ENCODE peak calls at places on chromosomes 13 and 19, in seven cellular contexts. Q, Y, K, W, R, P and H are unnamed samples.

GRCh38 chr19:50319156-50319555 is 10.0 kb downstream of the KCNC3 start:
- DNase-seq in Q (no peak), Y (no peak), K (no peak), W (no peak), R (no peak), P (peak), H (no peak)

GRCh38 chr19:51372649-51373504 is at the start of gene NKG7:
- DNase-seq in Q (no peak), Y (no peak), K (no peak), W (peak), R (no peak), P (no peak), H (no peak)

GRCh38 chr13:106795847-106796246 is 227.9 kb upstream of the ARGLU1 start:
- DNase-seq in Q (no peak), Y (no peak), K (no peak), W (no peak), R (no peak), P (no peak), H (no peak)

GRCh38 chr13:63873936-63874335 is 2458.3 kb upstream of the PCDH20 start:
- DNase-seq in Q (no peak), Y (no peak), K (no peak), W (no peak), R (no peak), P (no peak), H (no peak)

GRCh38 chr19:6890938-6891337 is 3.6 kb downstream of the ADGRE1 start:
- DNase-seq in Q (no peak), Y (no peak), K (no peak), W (no peak), R (no peak), P (no peak), H (no peak)

GRCh38 chr13:61880576-61881283 is 465.1 kb upstream of the PCDH20 start:
- DNase-seq in Q (no peak), Y (no peak), K (peak), W (no peak), R (peak), P (no peak), H (peak)

GRCh38 chr19:40280608-40281221 is 4.4 kb downstream of the AKT2 start:
- DNase-seq in Q (no peak), Y (peak), K (peak), W (peak), R (no peak), P (no peak), H (no peak)

GRCh38 chr13:22915442-22916082 is 265.2 kb upstream of the SGCG start:
- DNase-seq in Q (no peak), Y (peak), K (peak), W (no peak), R (peak), P (peak), H (no peak)

GRCh38 chr13:51714663-51715168 is 89.2 kb downstream of the DHRS12 start:
- DNase-seq in Q (no peak), Y (no peak), K (no peak), W (no peak), R (peak), P (no peak), H (no peak)

GRCh38 chr13:66556306-66556705 is 673.8 kb downstream of the PCDH9 start:
- DNase-seq in Q (no peak), Y (no peak), K (no peak), W (no peak), R (peak), P (no peak), H (no peak)

GRCh38 chr13:114047358-114047881 is 73.5 kb upstream of the C13orf46 start:
- DNase-seq in Q (no peak), Y (no peak), K (peak), W (no peak), R (peak), P (peak), H (no peak)

GRCh38 chr19:18895038-18895827 is 725 bp downstream of the CERS1 start:
- DNase-seq in Q (no peak), Y (peak), K (peak), W (no peak), R (no peak), P (no peak), H (no peak)

GRCh38 chr13:30306762-30307193 is 573 bp downstream of the KATNAL1 start:
- DNase-seq in Q (peak), Y (peak), K (peak), W (peak), R (peak), P (peak), H (peak)

GRCh38 chr19:13037161-13037560 is 41.9 kb downstream of the NFIX start:
- DNase-seq in Q (no peak), Y (no peak), K (no peak), W (no peak), R (peak), P (no peak), H (peak)

GRCh38 chr19:39362682-39363657 is 20.7 kb downstream of the SAMD4B start:
- DNase-seq in Q (no peak), Y (peak), K (no peak), W (no peak), R (peak), P (no peak), H (no peak)

GRCh38 chr13:98847780-98848179 is 95.3 kb upstream of the SLC15A1 start:
- DNase-seq in Q (no peak), Y (no peak), K (peak), W (no peak), R (no peak), P (no peak), H (no peak)

GRCh38 chr19:48321622-48322591 is 3.4 kb upstream of the EMP3 start:
- DNase-seq in Q (peak), Y (peak), K (peak), W (peak), R (peak), P (peak), H (peak)

GRCh38 chr19:48319647-48320537 is 5.5 kb upstream of the EMP3 start:
- DNase-seq in Q (peak), Y (peak), K (peak), W (peak), R (peak), P (peak), H (peak)

GRCh38 chr19:48318286-48318987 is 6.9 kb upstream of the EMP3 start:
- DNase-seq in Q (no peak), Y (no peak), K (peak), W (peak), R (no peak), P (no peak), H (no peak)

GRCh38 chr19:48325265-48325910 is at the start of gene EMP3:
- DNase-seq in Q (peak), Y (peak), K (peak), W (peak), R (peak), P (peak), H (peak)

DNA sequence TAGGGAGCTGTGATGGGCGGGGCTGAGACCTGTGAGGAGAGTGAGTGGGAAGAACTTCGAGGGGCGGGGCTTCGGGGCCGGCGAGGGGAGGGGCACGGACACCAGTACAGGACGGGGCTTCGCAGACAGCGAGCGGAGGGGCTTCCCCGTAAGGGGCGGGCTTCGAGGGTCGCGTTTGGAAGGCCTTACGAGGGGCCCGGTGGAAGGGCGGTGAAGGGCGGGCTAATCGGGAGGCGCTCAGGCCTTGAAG is 4.1 kb upstream of the EMP3 start:
- DNase-seq in Q (peak), Y (peak), K (peak), W (peak), R (peak), P (peak), H (peak)
- TF ChIP-seq POLR2A in Q (no peak), Y (no peak), K (no peak), W (no peak), R (no peak), P (no peak), H (no peak)

DNA sequence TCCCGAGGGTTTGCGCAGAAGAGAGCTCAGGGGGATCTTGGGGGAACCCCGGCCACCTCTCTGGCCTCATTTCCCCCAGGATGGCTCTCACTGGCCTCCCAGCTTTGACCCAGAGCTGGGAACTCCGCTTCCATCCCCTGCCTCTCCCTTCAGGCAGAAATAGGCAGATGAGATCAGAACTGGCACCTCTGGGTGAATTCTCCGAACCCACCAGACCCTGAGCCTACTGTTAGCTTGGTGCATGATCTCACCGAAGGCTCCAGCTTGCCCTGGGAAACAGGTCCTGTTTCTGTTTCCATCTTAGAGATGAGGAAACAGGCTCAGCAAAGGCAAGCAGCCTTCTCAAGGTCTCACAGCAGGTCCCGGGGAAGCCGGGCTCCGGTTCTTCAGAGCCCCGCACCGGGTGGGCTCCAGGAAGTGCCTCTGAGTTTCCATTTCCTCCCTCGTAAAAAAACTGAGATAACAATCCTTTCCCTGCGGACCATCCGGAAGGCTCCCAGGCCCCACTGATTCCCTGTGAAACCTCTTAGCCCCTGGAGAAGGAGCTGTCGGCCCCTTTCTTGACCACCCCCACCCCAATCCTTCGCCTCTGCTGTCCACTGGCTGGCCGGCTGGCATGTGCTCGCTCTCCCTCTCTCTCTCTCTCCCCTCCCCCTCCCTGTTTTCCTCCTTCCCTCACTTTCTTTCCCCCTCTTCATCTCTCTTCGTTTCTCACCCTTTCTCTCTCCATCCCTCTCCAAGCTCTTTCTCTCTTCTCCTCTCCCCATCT is 2.1 kb downstream of the NECTIN2 start:
- DNase-seq in Q (no peak), Y (peak), K (peak), W (no peak), R (peak), P (peak), H (no peak)
- TF ChIP-seq POLR2A in Q (no peak), Y (no peak), K (no peak), W (no peak), R (peak), P (no peak), H (no peak)

DNA sequence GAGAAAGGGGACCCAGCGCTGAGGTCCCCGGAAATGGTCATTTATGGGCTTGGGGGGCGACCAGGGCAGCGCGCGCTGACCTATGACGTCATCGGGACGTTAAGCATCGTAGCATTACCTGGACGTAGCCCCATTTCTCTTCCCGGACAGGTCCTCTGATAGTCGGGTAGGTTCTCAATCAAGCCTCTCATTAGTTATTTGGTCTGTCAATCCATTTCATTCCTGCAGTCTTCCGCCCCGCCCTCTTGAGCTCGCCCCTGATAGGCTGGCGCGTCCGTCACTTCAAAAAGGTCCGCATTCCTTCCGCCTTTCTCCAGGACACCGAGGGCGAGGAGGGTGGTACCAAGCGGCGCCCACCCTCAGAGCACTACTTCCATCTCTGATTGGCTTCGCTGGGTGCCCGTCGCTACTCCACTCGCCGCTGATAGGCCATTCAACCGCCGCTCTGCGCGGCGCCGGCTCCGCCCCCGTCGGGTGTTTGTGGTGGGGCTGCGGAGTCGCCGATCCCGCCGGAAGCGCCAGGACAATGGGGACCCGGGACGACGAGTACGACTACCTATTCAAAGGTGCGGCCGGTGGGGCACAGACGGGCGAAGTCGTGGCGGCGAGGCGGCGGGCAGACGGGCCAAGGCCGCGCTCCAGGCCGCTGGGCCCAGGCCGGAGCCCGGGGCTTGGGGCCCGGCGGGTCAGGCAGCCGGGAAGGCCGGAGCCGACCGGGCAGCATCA is at the start of gene RAB11B:
- DNase-seq in Q (peak), Y (peak), K (peak), W (peak), R (peak), P (peak), H (peak)
- TF ChIP-seq POLR2A in Q (peak), Y (peak), K (peak), W (peak), R (peak), P (peak), H (peak)

GRCh38 chr13:31912641-31913401 is 118.8 kb upstream of the FRY start:
- DNase-seq in Q (no peak), Y (no peak), K (no peak), W (no peak), R (no peak), P (no peak), H (no peak)

GRCh38 chr13:31913459-31913858 is 118.1 kb upstream of the FRY start:
- DNase-seq in Q (no peak), Y (no peak), K (no peak), W (no peak), R (no peak), P (no peak), H (no peak)

GRCh38 chr13:31908696-31909386 is 122.7 kb upstream of the FRY start:
- DNase-seq in Q (no peak), Y (no peak), K (no peak), W (no peak), R (no peak), P (no peak), H (no peak)

GRCh38 chr13:31909889-31910551 is 121.6 kb upstream of the FRY start:
- DNase-seq in Q (no peak), Y (peak), K (peak), W (no peak), R (peak), P (no peak), H (peak)

GRCh38 chr13:31910633-31911032 is 120.9 kb upstream of the FRY start:
- DNase-seq in Q (no peak), Y (no peak), K (no peak), W (no peak), R (no peak), P (no peak), H (no peak)
- TF ChIP-seq POLR2A in Q (no peak), Y (no peak), K (no peak), W (no peak), R (no peak), P (no peak), H (no peak)

GRCh38 chr19:48329167-48329891 is 4.0 kb downstream of the EMP3 start:
- DNase-seq in Q (no peak), Y (peak), K (no peak), W (no peak), R (peak), P (no peak), H (peak)

GRCh38 chr19:48332662-48333466 is 7.5 kb downstream of the EMP3 start:
- DNase-seq in Q (peak), Y (peak), K (peak), W (peak), R (peak), P (peak), H (no peak)

GRCh38 chr19:48330012-48330681 is 4.8 kb downstream of the EMP3 start:
- DNase-seq in Q (peak), Y (peak), K (peak), W (peak), R (no peak), P (peak), H (no peak)

GRCh38 chr19:48332351-48332661 is 7.0 kb downstream of the EMP3 start:
- DNase-seq in Q (no peak), Y (no peak), K (no peak), W (no peak), R (no peak), P (no peak), H (no peak)

DNA sequence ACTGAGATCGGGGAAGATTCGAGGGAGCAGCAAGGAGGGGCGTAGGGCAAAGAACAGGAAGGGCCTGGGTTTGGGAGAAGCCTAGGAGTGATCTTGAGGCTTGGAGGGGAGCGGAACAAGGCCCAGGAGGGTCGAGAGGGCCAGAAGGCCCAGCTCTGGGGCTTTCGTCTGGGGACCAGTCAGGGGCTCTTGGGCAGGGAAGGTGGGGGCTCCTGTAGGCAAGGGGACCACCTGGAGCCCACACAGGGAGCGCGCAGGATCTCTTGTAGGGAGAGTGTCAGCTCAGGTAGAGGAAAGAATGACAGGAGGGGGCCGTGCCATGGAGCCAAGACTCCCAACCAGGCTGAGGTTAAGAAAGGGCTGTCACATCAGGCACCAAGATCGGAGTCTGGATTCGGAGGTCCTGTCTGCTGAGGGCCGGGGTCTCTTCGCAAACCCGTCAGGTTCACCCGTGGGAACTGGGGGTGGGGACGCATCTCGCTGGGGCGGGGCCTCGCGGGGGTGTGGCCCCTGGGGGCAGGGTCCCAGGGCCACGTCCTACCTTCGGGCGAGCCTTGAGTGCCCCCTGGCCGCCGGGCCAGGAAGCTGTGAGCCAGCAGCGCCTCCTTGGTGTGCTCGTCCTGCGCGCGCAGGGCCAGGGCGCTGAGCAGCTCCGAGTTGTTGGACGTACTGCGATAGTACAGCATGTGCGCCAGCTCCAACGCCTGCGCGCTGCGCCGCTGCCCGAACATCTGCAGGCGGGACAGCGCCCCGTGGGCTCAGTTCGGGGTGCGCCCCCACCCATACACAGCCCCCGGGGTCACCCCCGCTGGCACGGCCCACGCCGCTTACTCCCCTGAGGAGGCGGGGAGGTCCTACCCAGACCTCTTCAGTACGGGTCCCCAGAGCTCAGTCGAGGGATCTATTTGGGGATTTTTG is 8.4 kb downstream of the EMP3 start:
- DNase-seq in Q (peak), Y (peak), K (peak), W (peak), R (peak), P (peak), H (no peak)
- TF ChIP-seq POLR2A in Q (no peak), Y (peak), K (no peak), W (no peak), R (peak), P (no peak), H (no peak)

DNA sequence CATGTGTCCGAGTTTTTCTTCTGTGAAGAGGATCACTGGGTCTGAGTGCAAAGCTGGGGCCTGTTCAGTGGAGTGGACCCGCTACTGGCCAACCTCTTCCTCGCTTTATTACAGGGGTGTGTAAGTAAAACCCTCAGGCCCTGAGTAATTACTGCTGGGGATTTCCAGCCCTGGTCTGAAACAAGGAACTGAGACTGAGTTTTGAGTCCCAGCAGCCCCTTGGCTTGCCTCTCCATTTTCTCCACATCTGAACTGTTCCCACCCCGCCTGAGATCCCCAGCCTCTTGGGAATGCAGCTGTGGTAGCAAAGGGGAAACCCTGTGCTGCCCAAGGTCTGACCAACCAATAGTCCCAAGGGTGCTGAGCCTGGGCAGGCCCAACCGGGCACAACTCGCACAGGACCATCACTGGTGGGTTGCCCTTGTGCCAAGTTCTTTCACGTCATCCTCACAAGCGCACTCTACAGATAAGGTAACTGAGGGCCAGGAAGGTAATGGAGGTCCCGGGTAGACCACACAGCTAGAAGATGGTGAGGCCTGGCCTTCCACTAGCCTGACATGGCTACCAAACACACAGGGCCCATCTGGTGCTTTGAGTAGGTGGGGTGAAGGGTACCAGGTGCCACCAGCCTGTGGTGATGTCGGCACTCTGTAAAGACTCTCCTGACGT is 13.7 kb upstream of the SLC35E1 start:
- DNase-seq in Q (no peak), Y (no peak), K (no peak), W (no peak), R (peak), P (no peak), H (no peak)
- TF ChIP-seq POLR2A in Q (no peak), Y (no peak), K (no peak), W (no peak), R (no peak), P (no peak), H (no peak)